ENCODE peak calls at places on chromosomes 16 and 17, in six cellular contexts. One of them, this sample, is unnamed.

GRCh38 chr17:28151001-28151400 is 108.5 kb downstream of the NLK start:
- DNase-seq in Calu3: no peak
- DNase-seq in SK-N-SH: peak
- DNase-seq in stimulated activated CD8-positive, alpha-beta memory T cell treated with anti-CD3 and anti-CD28 coated beads, Interleukin-7, amount 100 ng/mL, for 1 hour: no peak
- DNase-seq in hippocampal formation: no peak
- DNase-seq in T47D: no peak
- DNase-seq in this sample: no peak

GRCh38 chr17:55727920-55728319 is 5.3 kb upstream of the TMEM100 start:
- DNase-seq in SK-N-SH: no peak
- DNase-seq in hippocampal formation: no peak
- DNase-seq in stimulated activated CD8-positive, alpha-beta memory T cell treated with anti-CD3 and anti-CD28 coated beads, Interleukin-7, amount 100 ng/mL, for 1 hour: no peak
- DNase-seq in T47D: no peak
- DNase-seq in Calu3: no peak
- DNase-seq in this sample: no peak

GRCh38 chr17:55769625-55770000 is 18.8 kb downstream of the PCTP start:
- DNase-seq in stimulated activated CD8-positive, alpha-beta memory T cell treated with anti-CD3 and anti-CD28 coated beads, Interleukin-7, amount 100 ng/mL, for 1 hour: no peak
- DNase-seq in hippocampal formation: no peak
- DNase-seq in T47D: no peak
- DNase-seq in SK-N-SH: no peak
- DNase-seq in Calu3: peak
- DNase-seq in this sample: no peak

GRCh38 chr16:86961133-86961720 is 356.0 kb downstream of the C16orf95 start:
- DNase-seq in Calu3: no peak
- DNase-seq in T47D: no peak
- DNase-seq in stimulated activated CD8-positive, alpha-beta memory T cell treated with anti-CD3 and anti-CD28 coated beads, Interleukin-7, amount 100 ng/mL, for 1 hour: no peak
- DNase-seq in SK-N-SH: no peak
- DNase-seq in hippocampal formation: peak
- DNase-seq in this sample: no peak

GRCh38 chr17:2170023-2170422 is 115.1 kb downstream of the HIC1 start:
- DNase-seq in stimulated activated CD8-positive, alpha-beta memory T cell treated with anti-CD3 and anti-CD28 coated beads, Interleukin-7, amount 100 ng/mL, for 1 hour: no peak
- DNase-seq in SK-N-SH: no peak
- DNase-seq in Calu3: no peak
- DNase-seq in T47D: no peak
- DNase-seq in hippocampal formation: no peak
- DNase-seq in this sample: no peak

GRCh38 chr17:27415090-27415795 is 41.0 kb upstream of the KSR1 start:
- DNase-seq in Calu3: no peak
- DNase-seq in hippocampal formation: no peak
- DNase-seq in T47D: no peak
- DNase-seq in SK-N-SH: no peak
- DNase-seq in stimulated activated CD8-positive, alpha-beta memory T cell treated with anti-CD3 and anti-CD28 coated beads, Interleukin-7, amount 100 ng/mL, for 1 hour: no peak
- DNase-seq in this sample: no peak

GRCh38 chr16:78695371-78695770 is 595.9 kb downstream of the WWOX start:
- DNase-seq in stimulated activated CD8-positive, alpha-beta memory T cell treated with anti-CD3 and anti-CD28 coated beads, Interleukin-7, amount 100 ng/mL, for 1 hour: no peak
- DNase-seq in T47D: no peak
- DNase-seq in hippocampal formation: no peak
- DNase-seq in SK-N-SH: no peak
- DNase-seq in Calu3: no peak
- DNase-seq in this sample: no peak

GRCh38 chr17:3808701-3809100 is 7.7 kb upstream of the ITGAE start:
- DNase-seq in SK-N-SH: no peak
- DNase-seq in hippocampal formation: no peak
- DNase-seq in Calu3: no peak
- DNase-seq in stimulated activated CD8-positive, alpha-beta memory T cell treated with anti-CD3 and anti-CD28 coated beads, Interleukin-7, amount 100 ng/mL, for 1 hour: no peak
- DNase-seq in T47D: no peak
- DNase-seq in this sample: no peak

GRCh38 chr17:27475070-27475673 is 18.9 kb downstream of the KSR1 start:
- DNase-seq in Calu3: no peak
- DNase-seq in stimulated activated CD8-positive, alpha-beta memory T cell treated with anti-CD3 and anti-CD28 coated beads, Interleukin-7, amount 100 ng/mL, for 1 hour: no peak
- DNase-seq in hippocampal formation: no peak
- DNase-seq in T47D: no peak
- DNase-seq in SK-N-SH: no peak
- DNase-seq in this sample: no peak

GRCh38 chr17:79624658-79625478 is 14.0 kb upstream of the RBFOX3 start:
- DNase-seq in Calu3: no peak
- DNase-seq in SK-N-SH: peak
- DNase-seq in hippocampal formation: no peak
- DNase-seq in T47D: no peak
- DNase-seq in stimulated activated CD8-positive, alpha-beta memory T cell treated with anti-CD3 and anti-CD28 coated beads, Interleukin-7, amount 100 ng/mL, for 1 hour: no peak
- DNase-seq in this sample: no peak